ENCODE peak calls at places on chromosomes 16 and 17, in seven cellular contexts. C is GM23338, V is Panc1, A is transverse colon, J is HCT116, X is upper lobe of left lung, Y is GM12878. Z is an unnamed sample.
A peak's percentile ranks its signal among the peaks of the same experiment; 100 is the strongest.

GRCh38 chr16:97822-98221 is 19.8 kb downstream of the MPG start:
- DNase-seq in C (no peak), V (no peak), A (no peak), J (no peak), X (no peak), Y (no peak), Z (no peak)

GRCh38 chr16:11155284-11155806 is 100.7 kb downstream of the SOCS1 start:
- DNase-seq in C (no peak), V (no peak), A (no peak), J (no peak), X (no peak), Y (no peak), Z (no peak)

GRCh38 chr17:41212524-41213169 is 13.8 kb upstream of the KRTAP9-2 start:
- DNase-seq in C (no peak), V (no peak), A (no peak), J (no peak), X (peak; percentile 58), Y (no peak), Z (no peak)

GRCh38 chr17:142102-142661 is 4.8 kb downstream of the SCGB1C2 start:
- DNase-seq in C (peak; percentile 41), V (no peak), A (no peak), J (peak; percentile 21), X (no peak), Y (no peak), Z (peak; percentile 3)

GRCh38 chr16:3587547-3588110 is 10.4 kb upstream of the NLRC3 start:
- DNase-seq in C (no peak), V (no peak), A (no peak), J (no peak), X (no peak), Y (no peak), Z (no peak)

GRCh38 chr17:17959520-17960361 is 12.5 kb downstream of the TOM1L2 start:
- DNase-seq in C (no peak), V (peak; percentile 69), A (no peak), J (no peak), X (no peak), Y (peak; percentile 68), Z (no peak)

GRCh38 chr17:1942066-1942365 is 83.1 kb downstream of the RTN4RL1 start:
- DNase-seq in C (no peak), V (no peak), A (no peak), J (no peak), X (no peak), Y (no peak), Z (no peak)

GRCh38 chr17:58991718-58992331 is 114.9 kb downstream of the TRIM37 start:
- DNase-seq in C (no peak), V (no peak), A (peak; percentile 22), J (no peak), X (no peak), Y (peak; percentile 39), Z (no peak)

GRCh38 chr16:84218176-84218776 is 21.5 kb downstream of the KCNG4 start:
- DNase-seq in C (no peak), V (no peak), A (no peak), J (no peak), X (no peak), Y (no peak), Z (no peak)

GRCh38 chr17:38747385-38748328 is 479 bp downstream of the PCGF2 start:
- DNase-seq in C (peak; percentile 55), V (no peak), A (peak; percentile 57), J (no peak), X (peak; percentile 92), Y (no peak), Z (peak; percentile 65)

GRCh38 chr16:48231675-48232214 is 12.4 kb upstream of the LONP2 start:
- DNase-seq in C (peak; percentile 78), V (peak; percentile 24), A (peak; percentile 30), J (peak; percentile 35), X (no peak), Y (no peak), Z (peak; percentile 22)

GRCh38 chr17:50199651-50200446 is 1.6 kb downstream of the COL1A1 start:
- DNase-seq in C (peak; percentile 95), V (no peak), A (peak; percentile 91), J (peak; percentile 96), X (peak; percentile 95), Y (no peak), Z (peak; percentile 95)

GRCh38 chr17:48429638-48430586 is at the start of gene SKAP1:
- DNase-seq in C (peak; percentile 71), V (no peak), A (peak; percentile 62), J (no peak), X (peak; percentile 90), Y (no peak), Z (no peak)

GRCh38 chr17:72467841-72468653 is 347.2 kb downstream of the SOX9 start:
- DNase-seq in C (peak; percentile 50), V (no peak), A (peak; percentile 87), J (no peak), X (no peak), Y (no peak), Z (peak; percentile 96)

GRCh38 chr17:59492091-59492451 is 73.3 kb upstream of the DHX40 start:
- DNase-seq in C (peak; percentile 18), V (no peak), A (no peak), J (no peak), X (no peak), Y (no peak), Z (no peak)

GRCh38 chr17:21210411-21211076 is 3.4 kb downstream of the TMEM11 start:
- DNase-seq in C (no peak), V (no peak), A (peak; percentile 40), J (no peak), X (no peak), Y (no peak), Z (no peak)

DNA sequence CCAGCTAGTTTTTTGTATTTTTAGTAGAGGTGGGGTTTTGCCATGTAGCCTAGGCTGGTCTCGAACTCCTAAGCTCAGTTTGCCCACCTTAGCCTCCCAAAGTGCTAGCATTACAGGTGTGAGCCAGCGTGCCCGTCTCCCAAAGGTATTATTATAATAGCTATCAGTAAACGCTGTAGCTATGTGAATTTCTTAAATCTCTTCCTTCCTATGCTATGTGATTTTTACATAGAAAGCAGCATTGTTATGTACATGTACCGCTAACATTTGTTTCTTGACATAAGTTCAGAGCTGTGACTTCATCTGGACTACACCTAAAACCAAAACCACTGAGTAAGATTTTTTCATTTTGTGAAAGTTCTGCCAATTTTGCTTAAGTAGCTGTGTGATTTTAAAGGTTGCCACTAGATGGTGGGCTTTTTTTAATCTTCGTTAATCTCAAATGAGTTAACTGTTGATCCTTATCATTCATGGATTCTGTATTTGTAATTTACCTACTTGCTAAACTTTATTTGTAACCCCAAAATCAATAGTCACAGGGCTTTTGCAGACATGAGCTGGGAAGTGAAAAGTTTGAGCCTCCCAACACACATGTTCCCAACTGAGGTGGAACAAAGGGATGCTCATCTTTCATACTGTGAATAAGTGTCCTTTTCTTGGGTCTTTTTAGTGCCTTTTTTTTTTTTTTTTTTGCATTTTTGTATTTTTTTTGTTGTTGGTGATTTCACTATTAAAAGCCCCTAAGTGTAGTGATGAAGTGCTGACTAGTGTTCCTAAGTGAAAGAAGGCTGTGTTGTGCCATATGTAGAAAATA is 21.9 kb downstream of the PRKAR1A start:
- DNase-seq in C (peak; percentile 52), V (no peak), A (no peak), J (no peak), X (no peak), Y (no peak), Z (no peak)
- TF ChIP-seq CTCF in C (no peak), V (peak; percentile 28), A (peak; percentile 17), J (peak; percentile 42), X (peak; percentile 48), Y (peak; percentile 20), Z (no peak)

GRCh38 chr16:30902070-30902972 is 5.9 kb downstream of the CTF1 start:
- DNase-seq in C (peak; percentile 71), V (no peak), A (peak; percentile 74), J (no peak), X (peak; percentile 96), Y (no peak), Z (peak; percentile 48)
- TF ChIP-seq POLR2AphosphoS5 in C (peak; percentile 52), V (no peak), A (no peak), J (peak; percentile 75), X (no peak), Y (no peak), Z (no peak)

GRCh38 chr17:77458202-77459017 is 317.6 kb downstream of the SEC14L1 start:
- DNase-seq in C (no peak), V (no peak), A (no peak), J (no peak), X (peak; percentile 58), Y (no peak), Z (no peak)
- H3K4me1 ChIP-seq in C (peaks cover 31% of the 10 kb centered on the region), V (peaks cover 63% of the 10 kb centered on the region), A (peaks cover 30% of the 10 kb centered on the region), J (peaks cover 10% of the 10 kb centered on the region), X (peaks cover 59% of the 10 kb centered on the region), Y (peaks cover 74% of the 10 kb centered on the region), Z (peaks cover 29% of the 10 kb centered on the region)

GRCh38 chr16:89334988-89335802 is 117.7 kb downstream of the ZNF778 start:
- DNase-seq in C (peak; percentile 53), V (no peak), A (no peak), J (no peak), X (peak; percentile 23), Y (no peak), Z (no peak)
- TF ChIP-seq CTCF in C (peak; percentile 20), V (peak; percentile 16), A (no peak), J (peak; percentile 14), X (no peak), Y (no peak), Z (no peak)

DNA sequence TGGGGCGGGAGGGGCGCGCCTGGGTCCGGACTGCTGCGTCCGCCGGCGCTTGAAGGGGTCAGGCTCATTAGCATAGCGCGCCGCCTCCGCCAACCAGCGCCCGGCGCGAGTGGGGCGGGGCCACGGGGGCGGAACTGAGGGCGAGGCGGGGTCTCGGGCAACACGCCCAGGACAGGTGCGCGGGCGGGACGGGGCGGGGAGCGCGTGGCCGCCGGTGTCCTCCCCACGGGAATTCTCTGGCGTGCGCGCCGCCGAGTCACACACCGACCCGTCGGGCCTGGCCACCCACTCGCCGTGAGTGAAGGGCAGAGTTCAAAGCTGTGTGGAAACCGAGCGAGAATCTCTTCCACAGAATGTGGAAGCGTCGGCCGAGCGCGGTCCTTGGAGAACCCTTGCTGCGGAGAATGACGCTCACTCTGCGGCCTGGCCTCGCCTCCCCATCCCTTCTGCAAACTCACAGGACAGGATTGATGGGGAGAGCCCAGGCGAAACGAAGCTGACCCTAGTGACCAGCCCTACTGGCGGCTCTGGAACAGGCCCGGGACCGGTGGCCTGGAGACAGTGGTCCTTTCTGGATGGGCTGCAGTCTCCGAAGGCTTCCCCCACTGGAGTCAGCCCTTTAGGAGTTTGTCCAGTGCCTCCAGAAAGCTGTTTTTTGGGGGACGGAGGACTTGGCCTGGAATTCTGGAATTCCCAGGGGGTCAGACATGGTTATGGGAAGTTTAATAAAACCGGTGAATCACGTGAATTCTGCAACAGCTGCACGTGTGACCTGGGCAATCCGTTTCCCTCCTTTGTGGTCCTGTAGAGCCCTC is at the start of gene SNAI3:
- DNase-seq in C (peak; percentile 96), V (no peak), A (peak; percentile 95), J (peak; percentile 51), X (peak; percentile 99), Y (no peak), Z (peak; percentile 78)
- TF ChIP-seq POLR2AphosphoS5 in C (peak; percentile 62), V (no peak), A (peak; percentile 42), J (no peak), X (no peak), Y (no peak), Z (peak; percentile 33)

Z was measured in prostate gland.